ENCODE peak calls at places on chromosomes 2 and 18, in five cellular contexts. J, L, G, Z and W are unnamed samples.

GRCh38 chr2:147648471-147648870 is 196.4 kb upstream of the ACVR2A start:
- DNase-seq in J (no peak), L (no peak), G (no peak), Z (peak), W (no peak)

GRCh38 chr2:163505281-163505680 is 230.5 kb downstream of the FIGN start:
- DNase-seq in J (no peak), L (no peak), G (no peak), Z (no peak), W (no peak)

GRCh38 chr2:225028572-225028971 is 13.7 kb downstream of the DOCK10 start:
- DNase-seq in J (no peak), L (no peak), G (no peak), Z (no peak), W (no peak)

GRCh38 chr2:229243880-229244560 is 27.1 kb downstream of the PID1 start:
- DNase-seq in J (no peak), L (no peak), G (no peak), Z (peak), W (no peak)

GRCh38 chr18:8081872-8082553 is 514.9 kb downstream of the PTPRM start:
- DNase-seq in J (no peak), L (no peak), G (no peak), Z (no peak), W (no peak)

GRCh38 chr2:18345848-18346247 is 214.6 kb downstream of the RDH14 start:
- DNase-seq in J (no peak), L (no peak), G (peak), Z (peak), W (no peak)

GRCh38 chr2:240244543-240244942 is 104.1 kb upstream of the OTOS start:
- DNase-seq in J (no peak), L (no peak), G (no peak), Z (no peak), W (no peak)

GRCh38 chr2:129262934-129263333 is 716.5 kb upstream of the RAB6C start:
- DNase-seq in J (no peak), L (no peak), G (no peak), Z (no peak), W (no peak)

GRCh38 chr2:128197059-128197458 is 106.1 kb downstream of the UGGT1 start:
- DNase-seq in J (no peak), L (no peak), G (no peak), Z (no peak), W (no peak)

GRCh38 chr2:237126519-237126918 is 40.8 kb downstream of the COPS8 start:
- DNase-seq in J (no peak), L (no peak), G (peak), Z (no peak), W (no peak)
- H2AFZ ChIP-seq in J (no peak), L (no peak), G (peak), Z (no peak), W (no peak)

GRCh38 chr18:34158881-34159690 is 65.6 kb downstream of the NOL4 start:
- DNase-seq in J (peak), L (no peak), G (peak), Z (no peak), W (peak)
- H3K4me3 ChIP-seq in J (peak), L (no peak), G (peak), Z (no peak), W (peak)

DNA sequence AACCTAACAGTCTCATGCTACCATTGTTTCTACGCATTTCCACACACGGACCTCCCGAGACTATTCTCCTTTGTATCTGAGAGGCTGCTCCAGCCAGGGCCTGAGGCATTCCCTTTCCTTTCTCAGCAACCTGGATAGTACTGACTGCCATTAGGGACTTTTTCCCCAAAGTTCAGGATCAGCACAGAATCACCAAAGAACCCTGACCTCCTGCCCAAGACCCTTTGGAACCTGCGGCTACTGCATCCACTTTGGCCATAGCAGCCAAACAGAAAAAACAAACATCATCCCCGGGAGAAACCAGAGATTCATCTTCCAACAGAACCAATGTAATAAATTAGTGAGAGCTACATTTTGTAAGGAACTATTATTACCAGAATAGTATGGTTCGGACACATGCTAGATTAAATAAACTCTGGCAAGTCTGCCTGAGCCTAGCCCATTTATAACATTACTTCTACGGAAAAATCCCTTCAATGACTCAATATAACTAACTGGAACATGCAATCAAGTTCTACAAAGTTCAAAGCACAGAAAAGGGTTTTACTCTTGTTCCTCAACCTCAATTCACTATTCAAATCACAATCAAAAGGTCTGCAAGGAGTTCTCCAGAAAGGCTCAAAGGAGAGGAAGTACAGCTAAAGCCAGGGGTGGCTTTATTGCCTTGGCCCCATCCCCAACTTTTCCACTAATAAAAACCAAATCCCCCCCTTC is 51.8 kb downstream of the LPIN2 start:
- DNase-seq in J (no peak), L (no peak), G (peak), Z (no peak), W (no peak)
- TF ChIP-seq EZH2phosphoT487 in J (no peak), L (no peak), G (no peak), Z (no peak), W (no peak)

GRCh38 chr2:210000464-210001324 is 1.7 kb upstream of the RPE start:
- DNase-seq in J (peak), L (no peak), G (no peak), Z (no peak), W (no peak)

GRCh38 chr2:210002158-210003157 is at the start of gene RPE:
- DNase-seq in J (peak), L (peak), G (peak), Z (peak), W (peak)

GRCh38 chr2:210007895-210008294 is 5.5 kb downstream of the RPE start:
- DNase-seq in J (no peak), L (no peak), G (peak), Z (peak), W (no peak)

GRCh38 chr2:210004893-210005292 is 2.5 kb downstream of the RPE start:
- DNase-seq in J (no peak), L (no peak), G (peak), Z (no peak), W (no peak)

GRCh38 chr2:210003394-210003793 is 956 bp downstream of the RPE start:
- DNase-seq in J (no peak), L (no peak), G (peak), Z (no peak), W (no peak)
- H2AFZ ChIP-seq in J (no peak), L (no peak), G (peak), Z (no peak), W (no peak)

GRCh38 chr2:68741238-68741637 is 6.6 kb downstream of the ARHGAP25 start:
- DNase-seq in J (no peak), L (no peak), G (no peak), Z (no peak), W (no peak)

GRCh38 chr2:68741805-68742306 is 7.2 kb downstream of the ARHGAP25 start:
- DNase-seq in J (no peak), L (no peak), G (no peak), Z (peak), W (no peak)

GRCh38 chr2:68742638-68743037 is 8.0 kb downstream of the ARHGAP25 start:
- DNase-seq in J (no peak), L (no peak), G (no peak), Z (no peak), W (no peak)

GRCh38 chr2:68739261-68740183 is 4.9 kb downstream of the ARHGAP25 start:
- DNase-seq in J (no peak), L (no peak), G (no peak), Z (no peak), W (no peak)

DNA sequence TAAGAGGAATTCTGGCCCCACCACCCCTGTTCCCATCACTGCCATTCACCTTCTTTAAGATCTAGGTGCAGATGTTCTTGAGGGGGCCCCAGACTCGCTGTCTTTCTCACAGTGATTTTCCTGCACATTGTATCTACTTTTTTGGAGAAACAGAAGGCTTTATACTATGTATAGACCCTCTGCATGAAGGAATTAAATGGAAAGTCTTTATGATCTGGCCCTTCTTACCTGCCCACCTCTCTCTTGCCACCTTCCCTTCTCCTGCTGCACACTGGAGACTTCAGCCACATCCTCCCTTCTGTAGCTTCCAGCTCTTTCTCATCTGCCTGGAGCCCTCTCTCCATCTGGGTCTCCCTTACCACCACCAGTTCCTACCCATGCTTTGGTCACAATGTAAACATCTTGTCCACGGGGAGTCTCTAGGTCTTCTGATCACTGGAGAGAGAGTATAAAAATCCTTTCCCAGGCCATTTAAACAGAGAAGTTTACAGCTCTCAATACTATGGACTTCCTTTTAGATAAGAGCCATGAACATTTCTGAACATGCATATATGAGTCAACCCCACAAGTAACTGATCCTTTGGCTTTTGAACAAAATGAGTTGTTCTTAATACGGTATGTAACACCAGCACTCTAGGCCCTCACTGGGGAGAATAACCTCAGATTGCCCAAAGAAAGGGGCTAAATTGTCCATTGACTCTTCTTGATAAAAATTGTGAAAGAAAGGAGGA is 5.7 kb downstream of the ARHGAP25 start:
- DNase-seq in J (no peak), L (no peak), G (no peak), Z (no peak), W (no peak)
- H3K4me3 ChIP-seq in J (no peak), L (no peak), G (no peak), Z (no peak), W (no peak)

DNA sequence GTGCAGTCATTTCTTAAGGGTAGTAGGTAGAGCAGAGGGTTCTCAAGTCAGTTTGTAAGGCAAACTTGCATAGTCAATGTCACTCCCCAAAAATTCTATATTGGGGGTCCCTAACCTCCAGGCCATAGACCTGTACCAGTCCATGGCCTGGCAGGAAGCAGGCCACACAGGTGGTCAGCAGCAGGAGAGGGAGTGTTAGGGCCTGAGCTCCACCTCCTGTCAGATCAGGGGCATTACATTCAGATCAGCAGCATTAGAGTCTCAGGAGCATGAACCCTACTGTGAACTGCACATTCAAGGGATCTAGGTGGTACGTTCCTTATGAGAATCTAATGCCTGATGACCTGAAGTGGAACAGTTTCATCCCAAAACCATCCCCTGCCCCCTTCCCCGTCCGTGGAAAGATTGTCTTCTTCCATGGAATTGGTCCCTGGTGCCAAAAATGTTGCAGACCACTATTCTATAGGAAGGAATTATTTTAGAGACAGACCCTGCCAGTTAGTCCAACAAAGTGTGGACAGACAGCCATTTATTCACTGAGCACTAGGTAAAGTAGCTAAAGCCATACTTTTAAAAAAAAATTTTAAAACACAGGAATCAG is 6.7 kb downstream of the COA5 start:
- DNase-seq in J (peak), L (peak), G (peak), Z (peak), W (peak)
- TF ChIP-seq EZH2phosphoT487 in J (no peak), L (no peak), G (no peak), Z (no peak), W (no peak)